ENCODE peak calls at places on chromosomes 7 and 10, in six cellular contexts. V, W, P, S, U and L are unnamed samples. For H3K4me1, the result is how much of the 10 kb centered on the place peaks cover.

GRCh38 chr7:46694058-46694457 is 773.0 kb upstream of the IGFBP3 start:
- DNase-seq in W (no peak), V (no peak), P (no peak), U (no peak), S (no peak), L (no peak)

GRCh38 chr7:142746268-142746667 is 3.0 kb upstream of the PRSS1 start:
- DNase-seq in P (no peak), W (no peak), V (no peak), S (no peak), U (no peak), L (no peak)

GRCh38 chr10:96667401-96667800 is 52.9 kb downstream of the PIK3AP1 start:
- DNase-seq in V (no peak), W (no peak), U (no peak), P (no peak), S (no peak), L (no peak)

GRCh38 chr7:36366649-36367560 is 22.8 kb upstream of the ANLN start:
- DNase-seq in U (peak), S (peak), P (peak), V (peak), W (peak), L (peak)

GRCh38 chr7:49775065-49775948 is 1.9 kb downstream of the VWC2 start:
- DNase-seq in P (no peak), S (no peak), W (peak), U (no peak), V (no peak), L (no peak)

GRCh38 chr7:17501461-17502208 is 203.2 kb downstream of the AHR start:
- DNase-seq in P (no peak), S (peak), U (no peak), V (no peak), W (no peak), L (no peak)

GRCh38 chr7:100602889-100603696 is 930 bp downstream of the PCOLCE start:
- DNase-seq in U (no peak), S (peak), V (peak), P (peak), W (peak), L (no peak)

GRCh38 chr7:150860978-150861295 is 8.6 kb downstream of the AOC1 start:
- DNase-seq in U (no peak), V (no peak), S (no peak), P (no peak), W (peak), L (no peak)

GRCh38 chr7:116524609-116525297 is at the start of gene CAV1:
- DNase-seq in P (peak), S (peak), U (peak), V (peak), W (peak), L (peak)

GRCh38 chr7:101733713-101734475 is 83.5 kb upstream of the CUX1 start:
- DNase-seq in P (peak), W (peak), V (peak), S (peak), U (no peak), L (peak)

GRCh38 chr10:79066460-79067240 is 2.1 kb upstream of the ZMIZ1 start:
- DNase-seq in W (peak), V (no peak), S (peak), U (no peak), P (peak), L (peak)

GRCh38 chr7:44764665-44765578 is 16.3 kb downstream of the ZMIZ2 start:
- DNase-seq in V (no peak), S (no peak), P (no peak), W (no peak), U (no peak), L (no peak)

GRCh38 chr10:119005377-119006043 is 24.0 kb upstream of the NANOS1 start:
- DNase-seq in S (peak), U (no peak), P (no peak), V (no peak), W (no peak), L (no peak)

GRCh38 chr10:110361800-110362456 is 57.2 kb upstream of the SMNDC1 start:
- DNase-seq in S (no peak), W (no peak), V (no peak), U (no peak), P (no peak), L (no peak)

GRCh38 chr7:82740246-82740848 is 296.8 kb upstream of the CACNA2D1 start:
- DNase-seq in V (no peak), U (peak), W (peak), S (peak), P (peak), L (peak)

GRCh38 chr7:125605241-125605640 is 675.6 kb upstream of the POT1 start:
- DNase-seq in U (no peak), V (no peak), W (no peak), P (no peak), S (no peak), L (no peak)

GRCh38 chr7:121032645-121033460 is 44.3 kb downstream of the CPED1 start:
- DNase-seq in P (no peak), V (no peak), S (peak), W (no peak), U (no peak), L (no peak)

GRCh38 chr10:36173364-36173763 is 531.3 kb upstream of the FZD8 start:
- DNase-seq in V (no peak), S (no peak), P (no peak), U (no peak), W (no peak), L (no peak)

GRCh38 chr7:96342036-96342435 is 20.1 kb upstream of the SLC25A13 start:
- DNase-seq in W (no peak), P (no peak), U (no peak), S (no peak), V (no peak), L (no peak)
- H3K4me1 ChIP-seq in W (under half), P (under half), U (under half), S (under half), V (under half), L (under half)

DNA sequence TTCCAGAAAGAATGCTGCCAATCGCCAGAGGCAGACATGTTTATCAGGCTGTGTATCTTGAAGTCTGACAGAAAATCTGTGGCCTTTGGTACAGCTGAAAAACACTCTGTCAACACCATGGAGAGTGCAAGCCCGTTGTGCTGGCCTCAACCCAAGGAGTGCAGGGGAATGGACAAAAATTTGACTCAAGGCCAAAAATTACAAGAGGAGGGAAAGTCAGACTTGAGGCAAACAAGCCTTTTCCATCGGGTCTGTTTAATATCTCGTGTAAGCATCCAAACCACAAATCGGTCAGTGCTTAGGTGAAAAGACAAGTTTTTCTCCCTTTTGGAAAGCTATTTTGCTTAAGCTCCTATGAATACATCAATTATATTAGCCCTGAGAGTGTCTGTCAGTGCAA is 305.3 kb upstream of the NFE2L3 start:
- DNase-seq in W (no peak), S (peak), V (peak), P (no peak), U (no peak), L (no peak)
- H3K4me1 ChIP-seq in W (under half), S (under half), V (half or more), P (under half), U (under half), L (under half)

DNA sequence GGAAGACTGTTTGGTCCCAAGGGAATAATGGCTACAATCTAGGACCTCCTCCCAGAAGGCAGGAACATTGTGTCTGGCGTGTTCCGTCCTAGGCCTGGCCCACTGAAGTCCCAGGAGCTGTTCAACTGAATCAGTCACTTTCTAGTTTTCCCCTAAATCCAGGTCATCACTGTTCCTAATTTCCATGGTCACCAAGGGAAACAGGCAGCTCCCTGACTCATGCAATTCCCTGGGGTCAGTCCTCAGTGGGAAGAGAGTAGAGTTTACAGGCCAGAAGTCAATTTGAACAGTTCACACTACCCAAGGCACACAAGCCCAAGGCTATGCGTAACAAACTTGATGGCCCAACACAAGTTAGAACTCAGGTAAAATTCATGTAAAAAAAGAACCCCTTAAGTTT is 44.0 kb downstream of the CREB3L2 start:
- DNase-seq in W (no peak), S (no peak), P (no peak), U (no peak), V (peak), L (no peak)
- H3K4me1 ChIP-seq in W (under half), S (under half), P (under half), U (under half), V (half or more), L (half or more)

GRCh38 chr10:80472234-80473095 is 18.4 kb downstream of the TSPAN14 start:
- DNase-seq in P (no peak), V (no peak), S (peak), W (no peak), U (no peak), L (no peak)

GRCh38 chr10:80468806-80469421 is 14.8 kb downstream of the TSPAN14 start:
- DNase-seq in W (no peak), P (no peak), S (no peak), V (no peak), U (no peak), L (no peak)

GRCh38 chr10:80471009-80471408 is 16.9 kb downstream of the TSPAN14 start:
- DNase-seq in W (no peak), V (no peak), S (no peak), U (no peak), P (no peak), L (no peak)

GRCh38 chr10:80471715-80472233 is 17.7 kb downstream of the TSPAN14 start:
- DNase-seq in V (no peak), P (no peak), S (no peak), W (no peak), U (peak), L (no peak)

GRCh38 chr10:80470266-80470665 is 16.2 kb downstream of the TSPAN14 start:
- DNase-seq in S (no peak), P (no peak), V (no peak), U (no peak), W (no peak), L (no peak)
- H3K4me1 ChIP-seq in S (under half), P (under half), V (under half), U (half or more), W (under half), L (under half)

GRCh38 chr7:130986271-130986690 is 252.3 kb upstream of the KLF14 start:
- DNase-seq in U (no peak), S (peak), V (no peak), P (no peak), W (no peak), L (no peak)
- H3K4me1 ChIP-seq in U (half or more), S (under half), V (half or more), P (under half), W (under half), L (under half)

DNA sequence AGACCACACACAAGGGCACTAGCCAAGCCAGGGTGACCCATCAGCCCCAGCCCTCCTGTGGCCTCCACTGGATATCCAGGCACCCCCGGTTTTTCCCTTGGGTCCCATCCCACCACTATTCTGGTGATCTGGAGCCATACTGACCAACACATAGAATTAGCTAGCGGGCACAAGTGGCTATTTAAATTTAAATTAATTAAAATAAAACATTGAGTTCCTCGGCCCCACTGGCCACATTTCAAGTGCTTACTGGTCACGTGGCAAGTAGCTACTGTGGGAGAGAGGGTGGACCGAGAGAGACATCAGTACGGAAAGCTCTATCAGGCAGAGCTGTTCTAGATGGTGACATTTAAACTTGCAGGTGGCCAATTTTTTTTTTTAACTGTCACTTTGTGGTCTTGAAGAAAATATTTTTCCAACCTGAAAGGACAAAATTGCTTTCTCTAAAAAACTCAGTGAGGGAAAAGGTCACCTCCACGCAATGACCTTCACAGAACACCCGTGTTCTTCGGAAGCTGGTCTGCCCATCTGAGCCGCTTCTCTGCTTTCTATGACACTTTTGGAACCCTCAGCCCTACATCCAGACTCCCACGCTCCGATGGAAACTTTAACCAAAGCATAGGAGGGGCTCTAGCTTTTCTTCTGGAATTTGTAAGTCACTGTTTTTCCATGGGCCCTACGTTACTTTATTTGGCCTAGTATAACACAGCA is 30.0 kb downstream of the HIPK2 start:
- DNase-seq in U (no peak), W (no peak), P (no peak), S (no peak), V (no peak), L (no peak)
- H3K4me1 ChIP-seq in U (under half), W (under half), P (under half), S (under half), V (half or more), L (under half)

GRCh38 chr7:7563813-7564212 is 2.9 kb upstream of the MIOS start:
- DNase-seq in U (no peak), P (no peak), V (no peak), S (no peak), W (no peak), L (no peak)

GRCh38 chr7:7565746-7566650 is 686 bp upstream of the MIOS start:
- DNase-seq in U (peak), S (no peak), V (no peak), W (peak), P (no peak), L (peak)

GRCh38 chr7:7566651-7567611 is at the start of gene MIOS:
- DNase-seq in V (peak), S (peak), U (peak), P (peak), W (peak), L (peak)

GRCh38 chr7:7564323-7564780 is 2.3 kb upstream of the MIOS start:
- DNase-seq in P (no peak), V (no peak), S (peak), U (peak), W (no peak), L (peak)

DNA sequence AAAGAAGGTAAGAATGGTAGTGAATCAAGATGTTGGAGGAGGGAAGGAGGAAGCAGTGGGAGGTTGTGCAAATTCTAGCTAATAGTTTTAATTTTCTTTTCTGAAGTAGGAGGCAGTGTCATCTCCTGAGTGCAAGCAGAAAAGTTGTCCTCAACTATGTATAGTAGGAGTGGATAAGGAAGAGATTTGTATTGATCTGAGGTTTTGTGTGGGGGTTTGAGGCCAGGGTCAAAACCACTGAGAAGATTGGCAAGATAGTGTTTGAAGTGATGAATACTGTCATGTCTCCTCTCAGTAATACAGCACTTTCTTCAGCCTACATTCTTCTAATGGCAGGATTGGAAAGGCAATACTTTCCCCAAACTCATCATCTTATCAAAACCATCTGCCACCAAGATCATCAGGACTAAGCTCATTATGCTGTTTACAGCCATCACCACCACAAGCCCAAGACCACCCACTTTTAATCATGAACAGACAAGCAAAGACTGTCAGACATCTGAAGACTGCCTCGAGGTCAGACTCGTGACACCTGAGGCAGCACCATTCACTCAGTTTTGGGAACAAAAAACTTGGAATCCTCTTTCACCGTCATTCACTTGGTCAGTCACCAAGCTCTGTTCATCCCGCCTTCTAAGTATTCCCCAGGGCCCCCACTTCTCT is 1.5 kb upstream of the MIOS start:
- DNase-seq in W (no peak), P (no peak), S (no peak), U (no peak), V (no peak), L (no peak)
- H3K4me1 ChIP-seq in W (under half), P (under half), S (under half), U (under half), V (under half), L (under half)

DNA sequence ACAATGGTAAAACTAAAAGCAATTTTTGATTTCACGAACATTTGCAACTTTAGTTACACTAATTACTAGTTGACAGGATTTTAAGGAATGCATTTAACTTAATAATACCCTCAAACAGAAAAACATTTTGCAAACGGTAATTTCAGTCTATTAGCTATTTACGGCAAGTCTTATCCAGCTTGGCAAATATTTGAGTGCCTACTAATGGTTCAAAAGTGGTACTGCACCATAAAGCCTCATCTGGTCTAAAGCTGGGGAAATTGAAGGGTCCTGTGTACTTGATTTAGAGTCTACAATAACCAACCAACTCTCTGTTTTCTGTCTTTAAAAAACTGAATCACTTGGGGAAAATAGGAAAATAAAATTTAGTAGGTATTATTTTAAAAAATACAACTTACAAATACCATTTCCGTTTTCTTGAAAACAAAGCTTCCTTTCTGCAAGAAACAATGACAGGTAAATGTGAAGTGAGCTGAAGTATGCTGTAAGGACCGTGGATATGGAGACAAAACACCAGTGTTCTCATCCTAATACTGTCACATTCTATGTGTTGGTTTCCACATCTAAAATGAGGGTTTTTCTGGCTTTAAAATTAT is 142.3 kb downstream of the VPS50 start:
- DNase-seq in V (no peak), U (peak), S (peak), P (no peak), W (no peak), L (no peak)
- H3K4me1 ChIP-seq in V (under half), U (under half), S (under half), P (under half), W (under half), L (under half)